ENCODE peak calls at places on chromosomes 1 and 21, in ten cellular contexts. Q is brain microvascular endothelial cell; A is stimulated activated CD4-positive, alpha-beta T cell treated with anti-CD3 and anti-CD28 coated beads, Interleukin-12 subunit alpha, Interleukin-12 subunit beta, amount 100 ng/mL, for 48 hours; P is hypothalamus; D is germinal center; W is activated CD8-positive, alpha-beta T cell treated with anti-CD3 and anti-CD28 coated beads for 36 hours; V is activated CD4-positive, alpha-beta T cell treated with anti-CD3 and anti-CD28 coated beads, Interleukin-2, amount 50 U/mL, for 48 hours; S is AG04450; Y is NCI-H1694 treated with DMSO at 0.1 percent for 48 hours; G is T-helper 9 cell. U is an unnamed sample.

GRCh38 chr1:28273216-28273860 is 14.0 kb downstream of the SESN2 start:
- DNase-seq in P (no peak), S (no peak), G (no peak), Y (no peak), V (no peak), Q (no peak), D (no peak), A (no peak), W (no peak), U (peak; percentile 39)

GRCh38 chr1:154115180-154115579 is 39.7 kb downstream of the NUP210L start:
- DNase-seq in P (no peak), Y (no peak), W (no peak), A (no peak), V (no peak), D (no peak), Q (no peak), S (no peak), G (no peak), U (no peak)

GRCh38 chr21:37060296-37060695 is 12.6 kb downstream of the PIGP start:
- DNase-seq in W (peak; percentile 67), Y (peak; percentile 95), A (no peak), P (no peak), G (no peak), S (peak; percentile 86), V (no peak), D (no peak), Q (peak; percentile 98), U (peak; percentile 96)

GRCh38 chr21:44943005-44943685 is 3.3 kb downstream of the SLX9 start:
- DNase-seq in Y (no peak), D (no peak), G (no peak), A (no peak), V (no peak), Q (no peak), S (no peak), P (no peak), W (no peak), U (no peak)

GRCh38 chr1:95018602-95019369 is 54.0 kb downstream of the ALG14 start:
- DNase-seq in W (no peak), Y (no peak), S (no peak), V (no peak), D (no peak), A (no peak), G (no peak), P (no peak), Q (no peak), U (peak; percentile 60)

GRCh38 chr21:37700641-37701202 is 215.5 kb downstream of the KCNJ6 start:
- DNase-seq in G (no peak), Y (peak; percentile 81), S (peak; percentile 61), A (no peak), Q (peak; percentile 61), V (no peak), P (no peak), D (peak; percentile 84), W (peak; percentile 7), U (peak; percentile 86)

GRCh38 chr21:33434770-33435360 is 31.7 kb downstream of the IFNGR2 start:
- DNase-seq in Y (no peak), G (no peak), V (peak; percentile 43), W (peak; percentile 51), A (no peak), Q (peak; percentile 89), S (peak; percentile 69), D (peak; percentile 24), P (no peak), U (peak; percentile 93)

GRCh38 chr1:36520056-36520455 is 37.3 kb upstream of the CSF3R start:
- DNase-seq in S (no peak), Y (no peak), A (no peak), Q (no peak), D (no peak), W (no peak), P (no peak), V (no peak), G (no peak), U (no peak)

GRCh38 chr1:175394739-175395138 is 202.2 kb upstream of the KIAA0040 start:
- DNase-seq in S (no peak), V (no peak), D (no peak), P (no peak), Q (no peak), G (no peak), Y (peak; percentile 61), A (no peak), W (no peak), U (no peak)

GRCh38 chr1:186033744-186034345 is 299.7 kb downstream of the HMCN1 start:
- DNase-seq in Y (no peak), V (no peak), S (no peak), W (no peak), A (no peak), D (no peak), Q (peak; percentile 18), G (no peak), P (no peak), U (peak; percentile 59)

U was measured in EH.